ENCODE peak calls at places on chromosome 10, in four cellular contexts. E, D, N and U are unnamed samples.

GRCh38 chr10:85012305-85012704 is 683.9 kb downstream of the CCSER2 start:
- DNase-seq in D (no peak), N (no peak), E (no peak), U (no peak)

GRCh38 chr10:43230909-43231522 is 35.8 kb downstream of the RASGEF1A start:
- DNase-seq in E (no peak), D (peak), N (no peak), U (no peak)

GRCh38 chr10:113865896-113866295 is 11.4 kb downstream of the NHLRC2 start:
- DNase-seq in D (no peak), N (no peak), E (no peak), U (no peak)

GRCh38 chr10:30445716-30446115 is 11.7 kb downstream of the MAP3K8 start:
- DNase-seq in N (no peak), E (no peak), D (no peak), U (no peak)

GRCh38 chr10:59773088-59773487 is 19.8 kb upstream of the MRLN start:
- DNase-seq in N (no peak), D (no peak), E (no peak), U (no peak)

GRCh38 chr10:107474650-107475049 is 310.1 kb upstream of the SORCS1 start:
- DNase-seq in N (no peak), E (no peak), D (no peak), U (no peak)

GRCh38 chr10:98246911-98247820 is 20.8 kb downstream of the LOXL4 start:
- DNase-seq in E (no peak), N (no peak), D (no peak), U (no peak)

GRCh38 chr10:22554481-22555182 is 159.7 kb downstream of the PIP4K2A start:
- DNase-seq in N (no peak), D (no peak), E (no peak), U (no peak)

GRCh38 chr10:533186-533585 is 156.3 kb downstream of the DIP2C start:
- DNase-seq in D (no peak), E (no peak), N (no peak), U (no peak)

GRCh38 chr10:37813763-37814162 is 43.6 kb downstream of the ZNF248 start:
- DNase-seq in N (no peak), D (no peak), E (no peak), U (no peak)

GRCh38 chr10:91077549-91078017 is 142.9 kb upstream of the PCGF5 start:
- DNase-seq in D (no peak), E (no peak), N (no peak), U (no peak)

GRCh38 chr10:30818010-30818660 is 188.6 kb upstream of the LYZL2 start:
- DNase-seq in N (no peak), E (no peak), D (no peak), U (no peak)

GRCh38 chr10:118754132-118754555 is 626 bp downstream of the CACUL1 start:
- DNase-seq in N (peak), D (peak), E (peak), U (peak)